ENCODE peak calls at places on chromosomes 7 and 10, in seven cellular contexts. One of them, this sample, is unnamed.

GRCh38 chr10:87915989-87916388 is 52.6 kb downstream of the PTEN start:
- DNase-seq in HCT116: no peak
- DNase-seq in SK-N-SH: no peak
- DNase-seq in H1: no peak
- DNase-seq in HepG2: no peak
- DNase-seq in GM12878: no peak
- DNase-seq in K562: no peak
- DNase-seq in this sample: no peak

GRCh38 chr10:72502581-72502980 is 123.3 kb downstream of the MICU1 start:
- DNase-seq in HCT116: no peak
- DNase-seq in SK-N-SH: no peak
- DNase-seq in H1: no peak
- DNase-seq in HepG2: no peak
- DNase-seq in GM12878: no peak
- DNase-seq in K562: peak; percentile 55
- DNase-seq in this sample: no peak

GRCh38 chr7:22499044-22499443 is 944 bp downstream of the STEAP1B start:
- DNase-seq in HCT116: no peak
- DNase-seq in SK-N-SH: no peak
- DNase-seq in H1: no peak
- DNase-seq in HepG2: no peak
- DNase-seq in GM12878: no peak
- DNase-seq in K562: peak; percentile 33
- DNase-seq in this sample: no peak

GRCh38 chr7:45191361-45191760 is 33.8 kb downstream of the RAMP3 start:
- DNase-seq in HCT116: no peak
- DNase-seq in SK-N-SH: no peak
- DNase-seq in H1: no peak
- DNase-seq in HepG2: no peak
- DNase-seq in GM12878: no peak
- DNase-seq in K562: no peak
- DNase-seq in this sample: no peak

GRCh38 chr10:97759981-97760345 is 11.8 kb downstream of the SFRP5 start:
- DNase-seq in HCT116: no peak
- DNase-seq in SK-N-SH: no peak
- DNase-seq in H1: no peak
- DNase-seq in HepG2: no peak
- DNase-seq in GM12878: no peak
- DNase-seq in K562: no peak
- DNase-seq in this sample: no peak

GRCh38 chr10:92799591-92799990 is 48.7 kb upstream of the EXOC6 start:
- DNase-seq in HCT116: no peak
- DNase-seq in SK-N-SH: no peak
- DNase-seq in H1: no peak
- DNase-seq in HepG2: no peak
- DNase-seq in GM12878: no peak
- DNase-seq in K562: no peak
- DNase-seq in this sample: no peak

GRCh38 chr10:7945025-7945424 is 109.5 kb upstream of the GATA3 start:
- DNase-seq in HCT116: no peak
- DNase-seq in SK-N-SH: peak; percentile 36
- DNase-seq in H1: no peak
- DNase-seq in HepG2: no peak
- DNase-seq in GM12878: no peak
- DNase-seq in K562: no peak
- DNase-seq in this sample: no peak

GRCh38 chr7:87370660-87371180 is 25.3 kb downstream of the CROT start:
- DNase-seq in HCT116: no peak
- DNase-seq in SK-N-SH: no peak
- DNase-seq in H1: no peak
- DNase-seq in HepG2: peak; percentile 8
- DNase-seq in GM12878: no peak
- DNase-seq in K562: peak; percentile 59
- DNase-seq in this sample: peak; percentile 39

GRCh38 chr7:40221836-40222235 is 87.0 kb downstream of the SUGCT start:
- DNase-seq in HCT116: no peak
- DNase-seq in SK-N-SH: no peak
- DNase-seq in H1: no peak
- DNase-seq in HepG2: no peak
- DNase-seq in GM12878: no peak
- DNase-seq in K562: no peak
- DNase-seq in this sample: no peak

GRCh38 chr7:39651262-39651661 is 27.9 kb downstream of the RALA start:
- DNase-seq in HCT116: no peak
- DNase-seq in SK-N-SH: no peak
- DNase-seq in H1: no peak
- DNase-seq in HepG2: no peak
- DNase-seq in GM12878: no peak
- DNase-seq in K562: no peak
- DNase-seq in this sample: no peak

GRCh38 chr7:25527665-25528064 is 299.4 kb upstream of the NPVF start:
- DNase-seq in HCT116: no peak
- DNase-seq in SK-N-SH: no peak
- DNase-seq in H1: no peak
- DNase-seq in HepG2: no peak
- DNase-seq in GM12878: no peak
- DNase-seq in K562: no peak
- DNase-seq in this sample: no peak

GRCh38 chr7:71753959-71754652 is 622.2 kb downstream of the GALNT17 start:
- DNase-seq in HCT116: no peak
- DNase-seq in SK-N-SH: no peak
- DNase-seq in H1: no peak
- DNase-seq in HepG2: no peak
- DNase-seq in GM12878: no peak
- DNase-seq in K562: no peak
- DNase-seq in this sample: no peak

GRCh38 chr7:152344253-152344652 is 91.5 kb downstream of the KMT2C start:
- DNase-seq in HCT116: no peak
- DNase-seq in SK-N-SH: no peak
- DNase-seq in H1: no peak
- DNase-seq in HepG2: no peak
- DNase-seq in GM12878: no peak
- DNase-seq in K562: no peak
- DNase-seq in this sample: no peak

GRCh38 chr10:102227050-102227449 is 951 bp downstream of the ELOVL3 start:
- DNase-seq in HCT116: no peak
- DNase-seq in SK-N-SH: no peak
- DNase-seq in H1: no peak
- DNase-seq in HepG2: peak; percentile 53
- DNase-seq in GM12878: no peak
- DNase-seq in K562: no peak
- DNase-seq in this sample: no peak

GRCh38 chr10:63558132-63558784 is 37.1 kb downstream of the REEP3 start:
- DNase-seq in HCT116: no peak
- DNase-seq in SK-N-SH: no peak
- DNase-seq in H1: no peak
- DNase-seq in HepG2: no peak
- DNase-seq in GM12878: no peak
- DNase-seq in K562: no peak
- DNase-seq in this sample: no peak

GRCh38 chr7:22094413-22095304 is 149.0 kb upstream of the CDCA7L start:
- DNase-seq in HCT116: no peak
- DNase-seq in SK-N-SH: no peak
- DNase-seq in H1: no peak
- DNase-seq in HepG2: no peak
- DNase-seq in GM12878: no peak
- DNase-seq in K562: peak; percentile 35
- DNase-seq in this sample: no peak

GRCh38 chr7:13989138-13989943 is at the start of gene ETV1:
- DNase-seq in HCT116: no peak
- DNase-seq in SK-N-SH: peak; percentile 76
- DNase-seq in H1: peak; percentile 81
- DNase-seq in HepG2: peak; percentile 14
- DNase-seq in GM12878: no peak
- DNase-seq in K562: peak; percentile 86
- DNase-seq in this sample: no peak

GRCh38 chr10:52775132-52775647 is 2.6 kb upstream of the MBL2 start:
- DNase-seq in HCT116: no peak
- DNase-seq in SK-N-SH: no peak
- DNase-seq in H1: no peak
- DNase-seq in HepG2: peak; percentile 86
- DNase-seq in GM12878: no peak
- DNase-seq in K562: no peak
- DNase-seq in this sample: no peak

GRCh38 chr7:115559877-115560276 is 470.7 kb downstream of the TFEC start:
- DNase-seq in HCT116: no peak
- DNase-seq in SK-N-SH: no peak
- DNase-seq in H1: no peak
- DNase-seq in HepG2: no peak
- DNase-seq in GM12878: no peak
- DNase-seq in K562: no peak
- DNase-seq in this sample: no peak

GRCh38 chr10:24483701-24484100 is 240.0 kb downstream of the ARHGAP21 start:
- DNase-seq in HCT116: peak; percentile 74
- DNase-seq in SK-N-SH: no peak
- DNase-seq in H1: no peak
- DNase-seq in HepG2: no peak
- DNase-seq in GM12878: no peak
- DNase-seq in K562: no peak
- DNase-seq in this sample: peak; percentile 81
- TF ChIP-seq JUND in HCT116: peak; percentile 79
- TF ChIP-seq JUND in SK-N-SH: peak; percentile 28
- TF ChIP-seq JUND in H1: peak; percentile 45
- TF ChIP-seq JUND in HepG2: no peak
- TF ChIP-seq JUND in GM12878: no peak
- TF ChIP-seq JUND in K562: no peak
- TF ChIP-seq JUND in this sample: no peak

GRCh38 chr7:108845960-108846359 is 276.3 kb downstream of the DNAJB9 start:
- DNase-seq in HCT116: no peak
- DNase-seq in SK-N-SH: no peak
- DNase-seq in H1: no peak
- DNase-seq in HepG2: no peak
- DNase-seq in GM12878: no peak
- DNase-seq in K562: no peak
- DNase-seq in this sample: no peak
- TF ChIP-seq JUND in HCT116: no peak
- TF ChIP-seq JUND in SK-N-SH: no peak
- TF ChIP-seq JUND in H1: no peak
- TF ChIP-seq JUND in HepG2: no peak
- TF ChIP-seq JUND in GM12878: no peak
- TF ChIP-seq JUND in K562: no peak
- TF ChIP-seq JUND in this sample: peak; percentile 98

DNA sequence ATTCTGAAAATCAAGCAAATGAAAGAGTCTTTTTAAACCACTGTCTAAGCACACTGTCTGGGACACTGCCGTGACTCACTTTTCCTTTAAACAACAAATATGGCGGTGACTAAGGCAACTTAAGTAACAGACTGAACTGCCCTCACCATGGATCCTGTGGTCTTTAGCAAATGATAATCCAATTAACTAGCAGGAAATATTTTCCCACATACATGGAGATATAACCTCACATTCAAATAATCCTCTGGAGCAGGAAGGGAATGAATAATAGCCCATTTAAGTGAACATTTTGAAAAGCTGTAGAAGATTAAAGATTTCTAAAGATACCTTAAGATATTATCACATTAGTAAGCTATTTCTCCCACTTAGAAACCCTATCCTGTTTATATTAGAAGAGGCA is 40.3 kb upstream of the LRRC17 start:
- DNase-seq in HCT116: no peak
- DNase-seq in SK-N-SH: no peak
- DNase-seq in H1: no peak
- DNase-seq in HepG2: no peak
- DNase-seq in GM12878: no peak
- DNase-seq in K562: no peak
- DNase-seq in this sample: no peak
- TF ChIP-seq JUND in HCT116: no peak
- TF ChIP-seq JUND in SK-N-SH: peak; percentile 71
- TF ChIP-seq JUND in H1: no peak
- TF ChIP-seq JUND in HepG2: no peak
- TF ChIP-seq JUND in GM12878: no peak
- TF ChIP-seq JUND in K562: no peak
- TF ChIP-seq JUND in this sample: no peak

GRCh38 chr10:69018613-69019012 is 30.0 kb downstream of the KIFBP start:
- DNase-seq in HCT116: no peak
- DNase-seq in SK-N-SH: no peak
- DNase-seq in H1: peak; percentile 39
- DNase-seq in HepG2: no peak
- DNase-seq in GM12878: no peak
- DNase-seq in K562: peak; percentile 73
- DNase-seq in this sample: no peak
- TF ChIP-seq JUND in HCT116: no peak
- TF ChIP-seq JUND in SK-N-SH: no peak
- TF ChIP-seq JUND in H1: no peak
- TF ChIP-seq JUND in HepG2: no peak
- TF ChIP-seq JUND in GM12878: no peak
- TF ChIP-seq JUND in K562: no peak
- TF ChIP-seq JUND in this sample: no peak

GRCh38 chr10:58158806-58159205 is 108.9 kb downstream of the IPMK start:
- DNase-seq in HCT116: no peak
- DNase-seq in SK-N-SH: peak; percentile 25
- DNase-seq in H1: no peak
- DNase-seq in HepG2: no peak
- DNase-seq in GM12878: no peak
- DNase-seq in K562: no peak
- DNase-seq in this sample: no peak
- TF ChIP-seq JUND in HCT116: no peak
- TF ChIP-seq JUND in SK-N-SH: no peak
- TF ChIP-seq JUND in H1: no peak
- TF ChIP-seq JUND in HepG2: no peak
- TF ChIP-seq JUND in GM12878: no peak
- TF ChIP-seq JUND in K562: no peak
- TF ChIP-seq JUND in this sample: no peak

DNA sequence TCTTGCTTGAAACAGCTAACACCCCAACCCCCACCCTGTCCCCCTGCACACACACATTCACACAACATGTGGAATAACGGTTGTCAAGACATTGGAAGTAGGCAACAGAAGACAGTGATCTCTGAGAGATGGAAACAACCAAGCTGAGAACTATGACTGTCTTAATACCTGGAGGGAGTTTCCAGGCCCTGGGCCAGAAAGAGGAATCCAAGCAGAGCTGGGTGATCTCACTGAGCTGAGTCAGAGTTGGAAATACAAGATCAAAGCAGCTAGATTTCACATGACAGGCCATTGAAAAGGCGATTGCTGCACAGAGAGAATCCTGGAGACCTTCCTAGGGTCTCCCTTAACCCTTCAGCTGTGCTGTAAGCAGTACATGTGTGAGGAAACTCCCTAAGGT is 165.8 kb upstream of the PRSS1 start:
- DNase-seq in HCT116: peak; percentile 63
- DNase-seq in SK-N-SH: peak; percentile 22
- DNase-seq in H1: no peak
- DNase-seq in HepG2: no peak
- DNase-seq in GM12878: peak; percentile 58
- DNase-seq in K562: no peak
- DNase-seq in this sample: no peak
- TF ChIP-seq JUND in HCT116: peak; percentile 86
- TF ChIP-seq JUND in SK-N-SH: peak; percentile 96
- TF ChIP-seq JUND in H1: no peak
- TF ChIP-seq JUND in HepG2: no peak
- TF ChIP-seq JUND in GM12878: peak; percentile 48
- TF ChIP-seq JUND in K562: no peak
- TF ChIP-seq JUND in this sample: no peak

DNA sequence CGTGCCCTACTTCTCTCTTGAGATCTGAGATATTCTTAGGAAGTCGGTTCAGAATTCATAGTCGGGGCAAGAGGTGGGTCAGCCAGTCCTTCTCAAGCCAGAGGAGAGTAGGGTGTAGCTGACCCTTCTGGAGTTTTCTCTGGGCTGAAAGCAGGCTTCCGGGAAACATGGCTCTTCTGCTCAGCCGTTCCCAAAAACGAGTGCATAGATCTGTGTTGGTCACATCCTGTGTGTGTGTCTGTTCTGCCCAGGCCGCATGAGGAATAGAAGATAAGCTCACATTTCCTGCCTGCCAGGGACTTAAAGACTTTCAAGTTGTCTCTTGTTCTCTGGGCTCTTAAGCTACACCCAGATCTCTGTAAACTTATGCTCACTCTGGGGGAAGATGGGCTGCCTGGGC is 168.1 kb upstream of the ITGB1 start:
- DNase-seq in HCT116: no peak
- DNase-seq in SK-N-SH: no peak
- DNase-seq in H1: no peak
- DNase-seq in HepG2: no peak
- DNase-seq in GM12878: no peak
- DNase-seq in K562: peak; percentile 9
- DNase-seq in this sample: no peak
- TF ChIP-seq JUND in HCT116: no peak
- TF ChIP-seq JUND in SK-N-SH: no peak
- TF ChIP-seq JUND in H1: no peak
- TF ChIP-seq JUND in HepG2: no peak
- TF ChIP-seq JUND in GM12878: no peak
- TF ChIP-seq JUND in K562: no peak
- TF ChIP-seq JUND in this sample: no peak

This sample was measured in T47D.